ENCODE peak calls at places on chromosomes 13 and 19, in seven cellular contexts. I is lower lobe of right lung, X is germinal center, L is astrocyte of the spinal cord, E is iris pigment epithelial cell, A is nucleus accumbens, K is activated T-cell treated with anti-CD3 and anti-CD28 coated beads for 1 hour. V is an unnamed sample.

GRCh38 chr19:55275851-55276719 is 3.8 kb downstream of the HSPBP1 start:
- DNase-seq in I (no peak), X (peak; percentile 69), L (no peak), E (no peak), A (no peak), K (no peak), V (no peak)

GRCh38 chr19:39265321-39265916 is 2.8 kb upstream of the IFNL2 start:
- DNase-seq in I (no peak), X (no peak), L (no peak), E (no peak), A (no peak), K (no peak), V (peak; percentile 52)

GRCh38 chr19:40771101-40771539 is 4.2 kb upstream of the MIA start:
- DNase-seq in I (no peak), X (no peak), L (no peak), E (no peak), A (no peak), K (no peak), V (no peak)

GRCh38 chr13:47708386-47708785 is 292.7 kb downstream of the SUCLA2 start:
- DNase-seq in I (no peak), X (no peak), L (peak; percentile 19), E (peak; percentile 46), A (no peak), K (no peak), V (no peak)

GRCh38 chr19:16027528-16027927 is 48.8 kb upstream of the TPM4 start:
- DNase-seq in I (no peak), X (no peak), L (no peak), E (no peak), A (no peak), K (no peak), V (no peak)

GRCh38 chr13:51923983-51924539 is 62.3 kb downstream of the CCDC70 start:
- DNase-seq in I (no peak), X (no peak), L (no peak), E (no peak), A (no peak), K (no peak), V (no peak)

GRCh38 chr19:46610413-46610775 is 9.3 kb downstream of the CALM3 start:
- DNase-seq in I (no peak), X (no peak), L (no peak), E (no peak), A (no peak), K (no peak), V (peak; percentile 18)

GRCh38 chr19:14472202-14472961 is 2.8 kb downstream of the PTGER1 start:
- DNase-seq in I (peak; percentile 83), X (peak; percentile 91), L (peak; percentile 22), E (peak; percentile 47), A (peak; percentile 36), K (peak; percentile 86), V (peak; percentile 88)

GRCh38 chr13:109783447-109783814 is 3.0 kb downstream of the IRS2 start:
- DNase-seq in I (no peak), X (no peak), L (no peak), E (no peak), A (no peak), K (no peak), V (no peak)

GRCh38 chr13:112261924-112262323 is 114.2 kb upstream of the SPACA7 start:
- DNase-seq in I (no peak), X (no peak), L (no peak), E (no peak), A (no peak), K (no peak), V (no peak)

GRCh38 chr19:12484011-12484370 is 625 bp downstream of the ZNF709 start:
- DNase-seq in I (no peak), X (no peak), L (peak; percentile 21), E (no peak), A (no peak), K (no peak), V (no peak)

GRCh38 chr13:80339841-80340642 is 884 bp downstream of the SPRY2 start:
- DNase-seq in I (peak; percentile 69), X (no peak), L (peak; percentile 37), E (peak; percentile 58), A (peak; percentile 28), K (no peak), V (peak; percentile 79)

GRCh38 chr19:13130886-13131490 is 12.9 kb downstream of the NACC1 start:
- DNase-seq in I (no peak), X (no peak), L (no peak), E (no peak), A (no peak), K (no peak), V (no peak)

GRCh38 chr19:19064098-19064722 is 416 bp downstream of the SLC25A42 start:
- DNase-seq in I (no peak), X (no peak), L (no peak), E (no peak), A (no peak), K (no peak), V (no peak)

GRCh38 chr19:42207767-42208259 is 9.7 kb downstream of the DEDD2 start:
- DNase-seq in I (peak; percentile 63), X (no peak), L (peak; percentile 79), E (peak; percentile 90), A (no peak), K (no peak), V (no peak)

GRCh38 chr19:32718286-32718685 is 1.3 kb upstream of the TDRD12 start:
- DNase-seq in I (no peak), X (no peak), L (no peak), E (no peak), A (no peak), K (no peak), V (no peak)

GRCh38 chr19:18223860-18224524 is 2.2 kb downstream of the PDE4C start:
- DNase-seq in I (peak; percentile 70), X (peak; percentile 71), L (no peak), E (peak; percentile 19), A (no peak), K (no peak), V (peak; percentile 77)

GRCh38 chr13:79295906-79296564 is 110.0 kb downstream of the RBM26 start:
- DNase-seq in I (no peak), X (no peak), L (no peak), E (peak; percentile 4), A (no peak), K (no peak), V (no peak)

GRCh38 chr13:42258747-42259146 is 13.2 kb upstream of the AKAP11 start:
- DNase-seq in I (no peak), X (no peak), L (no peak), E (no peak), A (no peak), K (no peak), V (no peak)

GRCh38 chr13:99572131-99572530 is 70.9 kb downstream of the TM9SF2 start:
- DNase-seq in I (no peak), X (no peak), L (no peak), E (no peak), A (no peak), K (no peak), V (no peak)